ENCODE peak calls at places on chromosome 7, in six cellular contexts. N is spleen, B is uterus, T is adrenal gland, J is colonic mucosa, C is sigmoid colon. R is an unnamed sample.

GRCh38 chr7:38398725-38399321 is 125.4 kb upstream of the TARP start:
- DNase-seq in J (peak; percentile 33), B (peak; percentile 37), N (peak; percentile 91), C (no peak), T (peak; percentile 22), R (no peak)

GRCh38 chr7:31899356-31899927 is 170.8 kb downstream of the PDE1C start:
- DNase-seq in N (no peak), J (no peak), T (no peak), C (no peak), B (no peak), R (no peak)

GRCh38 chr7:157425137-157425731 is 88.4 kb downstream of the DNAJB6 start:
- DNase-seq in C (no peak), B (no peak), J (no peak), T (no peak), N (no peak), R (no peak)

GRCh38 chr7:84790873-84791272 is 396.0 kb downstream of the SEMA3D start:
- DNase-seq in T (no peak), B (no peak), C (no peak), J (no peak), N (no peak), R (no peak)

GRCh38 chr7:29408841-29409243 is 154.8 kb upstream of the PRR15 start:
- DNase-seq in J (peak; percentile 80), C (no peak), N (no peak), B (peak; percentile 44), T (peak; percentile 50), R (peak; percentile 50)

GRCh38 chr7:17946591-17946990 is 6.3 kb upstream of the SNX13 start:
- DNase-seq in C (no peak), B (no peak), J (no peak), T (no peak), N (no peak), R (no peak)

GRCh38 chr7:157750291-157750690 is 413.5 kb downstream of the DNAJB6 start:
- DNase-seq in T (no peak), J (no peak), B (no peak), C (no peak), N (no peak), R (no peak)

GRCh38 chr7:115475774-115476407 is 554.0 kb downstream of the MDFIC start:
- DNase-seq in T (no peak), C (no peak), J (peak; percentile 23), N (no peak), B (no peak), R (no peak)

GRCh38 chr7:112395411-112395810 is 54.8 kb upstream of the IFRD1 start:
- DNase-seq in T (no peak), J (no peak), C (no peak), B (no peak), N (no peak), R (no peak)

GRCh38 chr7:38068461-38068860 is 109.6 kb upstream of the STARD3NL start:
- DNase-seq in T (no peak), C (no peak), B (no peak), N (no peak), J (no peak), R (no peak)

GRCh38 chr7:24851791-24852190 is 94.5 kb upstream of the GSDME start:
- DNase-seq in C (no peak), B (no peak), N (no peak), T (no peak), J (no peak), R (peak; percentile 30)

GRCh38 chr7:100370303-100370702 is 3.0 kb upstream of the PILRA start:
- DNase-seq in T (no peak), N (no peak), C (no peak), J (no peak), B (no peak), R (no peak)

GRCh38 chr7:100367251-100367620 is 6.1 kb upstream of the PILRA start:
- DNase-seq in J (no peak), C (no peak), N (no peak), B (no peak), T (no peak), R (no peak)

GRCh38 chr7:100367676-100368613 is 5.3 kb upstream of the PILRA start:
- DNase-seq in N (peak; percentile 92), C (no peak), B (no peak), T (no peak), J (no peak), R (no peak)

GRCh38 chr7:100370746-100371145 is 2.5 kb upstream of the PILRA start:
- DNase-seq in C (no peak), T (no peak), J (no peak), B (no peak), N (no peak), R (no peak)

DNA sequence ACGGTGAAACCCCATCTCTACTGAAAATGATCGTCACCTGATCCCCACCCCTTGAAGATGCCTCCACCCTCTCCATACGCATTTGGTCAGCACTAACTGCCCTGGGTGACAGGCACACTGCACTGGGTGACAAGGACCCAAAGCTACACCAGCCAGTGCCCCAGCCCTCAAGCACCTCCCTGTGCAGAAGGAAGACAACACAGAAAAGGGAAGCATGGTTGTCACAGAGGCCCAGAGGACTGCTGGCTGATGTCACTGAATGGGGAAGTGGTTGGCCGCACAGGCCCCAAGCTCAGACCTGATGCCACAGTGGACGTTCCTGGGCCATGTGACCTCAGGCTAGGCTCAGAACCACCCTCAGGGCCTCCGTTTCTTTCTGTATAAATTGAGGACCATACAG is 4.2 kb upstream of the PILRA start:
- DNase-seq in J (peak; percentile 43), T (peak; percentile 72), C (peak; percentile 83), B (no peak), N (peak; percentile 95), R (no peak)
- H3K4me3 ChIP-seq in J (no peak overlapping the region), T (no peak overlapping the region), C (no peak overlapping the region), B (no peak overlapping the region), N (no peak overlapping the region), R (no peak overlapping the region)

GRCh38 chr7:2689343-2689847 is 1.4 kb downstream of the AMZ1 start:
- DNase-seq in T (no peak), J (no peak), N (no peak), C (no peak), B (no peak), R (no peak)

GRCh38 chr7:2691223-2691818 is 3.3 kb downstream of the AMZ1 start:
- DNase-seq in T (no peak), C (no peak), J (no peak), B (no peak), N (no peak), R (no peak)

GRCh38 chr7:2687881-2688318 is at the start of gene AMZ1:
- DNase-seq in N (peak; percentile 71), C (no peak), B (no peak), T (no peak), J (no peak), R (no peak)

GRCh38 chr7:2688409-2689342 is 674 bp downstream of the AMZ1 start:
- DNase-seq in N (peak; percentile 70), C (no peak), B (no peak), J (no peak), T (no peak), R (no peak)

GRCh38 chr7:2689951-2690705 is 2.1 kb downstream of the AMZ1 start:
- DNase-seq in T (no peak), B (no peak), N (no peak), J (no peak), C (no peak), R (no peak)
- H3K27me3 ChIP-seq in T (peaks cover 37% of the 10 kb centered on the region), B (no peaks in the 10 kb centered on the region), N (peaks cover 38% of the 10 kb centered on the region), J (peaks cover 35% of the 10 kb centered on the region), C (peaks cover 15% of the 10 kb centered on the region), R (peaks cover 21% of the 10 kb centered on the region)

GRCh38 chr7:142352543-142352942 is 94.7 kb upstream of the PRSS58 start:
- DNase-seq in C (no peak), B (no peak), N (no peak), T (no peak), J (no peak), R (no peak)
- H3K4me3 ChIP-seq in C (no peak overlapping the region), B (no peak overlapping the region), N (no peak overlapping the region), T (no peak overlapping the region), J (no peak overlapping the region), R (no peak overlapping the region)

DNA sequence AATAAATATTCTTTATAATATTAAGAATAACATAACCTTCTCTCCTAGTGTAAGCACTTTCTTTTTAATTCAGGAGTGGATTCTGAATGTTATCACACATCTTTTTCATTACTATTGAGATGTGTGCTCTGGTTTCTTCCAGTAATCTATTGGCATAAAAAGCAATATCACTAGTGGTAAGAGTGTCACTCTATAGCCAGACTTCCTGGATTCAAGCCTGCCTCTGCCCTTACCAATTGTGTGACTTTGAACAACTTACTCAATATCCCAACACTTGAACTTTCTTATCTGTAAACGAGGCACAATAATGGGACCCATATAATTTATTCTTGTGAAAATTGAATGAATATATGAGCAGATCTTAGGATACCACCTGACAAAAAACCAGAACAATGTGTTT is 71.0 kb downstream of the SEM1 start:
- DNase-seq in J (no peak), T (no peak), N (no peak), B (no peak), C (no peak), R (no peak)
- H3K27me3 ChIP-seq in J (no peaks in the 10 kb centered on the region), T (no peaks in the 10 kb centered on the region), N (no peaks in the 10 kb centered on the region), B (no peaks in the 10 kb centered on the region), C (no peaks in the 10 kb centered on the region), R (no peaks in the 10 kb centered on the region)

GRCh38 chr7:63927261-63927660 is 71.4 kb upstream of the ZNF722 start:
- DNase-seq in B (no peak), T (no peak), N (peak; percentile 78), C (no peak), J (no peak), R (no peak)
- H3K4me3 ChIP-seq in B (peak overlapping the region; percentile 76), T (no peak overlapping the region), N (no peak overlapping the region), C (peak overlapping the region; percentile 79), J (no peak overlapping the region), R (no peak overlapping the region)

DNA sequence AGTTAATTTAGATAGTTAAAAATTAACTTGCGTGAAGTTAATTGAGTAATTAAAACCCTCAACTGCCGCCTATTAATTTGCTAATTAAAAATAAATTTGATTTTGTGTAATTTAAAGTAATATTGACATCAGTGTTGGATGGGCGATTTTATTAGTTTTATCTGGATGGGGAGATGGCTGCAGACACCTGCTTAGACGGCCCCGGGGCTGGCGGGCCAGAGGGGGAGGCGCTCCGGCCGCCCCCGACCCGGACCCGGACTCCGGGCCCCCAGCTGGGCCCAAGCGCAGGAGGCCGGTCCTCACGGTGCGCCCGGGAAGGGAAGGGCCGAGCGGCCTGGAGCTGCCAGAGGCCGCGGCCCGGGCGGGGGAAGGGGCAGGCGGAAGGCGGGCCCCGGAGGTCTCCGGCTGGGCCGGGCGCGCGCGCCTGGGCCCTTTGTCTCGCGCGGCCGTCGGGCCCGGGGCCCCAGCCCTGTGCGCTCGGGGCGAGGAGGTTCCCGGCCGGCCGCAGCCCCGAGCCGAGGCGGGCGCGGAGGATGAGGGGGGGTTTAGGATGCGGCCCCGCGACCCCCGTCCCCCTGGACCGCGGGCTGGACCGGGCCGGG is 3.2 kb upstream of the UNCX start:
- DNase-seq in T (no peak), B (no peak), C (no peak), J (no peak), N (no peak), R (no peak)
- H3K27me3 ChIP-seq in T (peaks cover 94% of the 10 kb centered on the region), B (peaks cover 77% of the 10 kb centered on the region), C (peaks cover 90% of the 10 kb centered on the region), J (peaks cover 92% of the 10 kb centered on the region), N (peaks cover 100% of the 10 kb centered on the region), R (peaks cover 78% of the 10 kb centered on the region)

R was measured in SJSA1.